ENCODE peak calls at places on chromosome 7, in seven cellular contexts. V, T, H, C, B, N and S are unnamed samples.

GRCh38 chr7:158123753-158124152 is 463.9 kb downstream of the PTPRN2 start:
- DNase-seq in V (no peak), T (no peak), H (peak; percentile 20), C (no peak), B (no peak), N (no peak), S (no peak)

GRCh38 chr7:4058158-4058557 is 623.9 kb upstream of the FOXK1 start:
- DNase-seq in V (no peak), T (no peak), H (no peak), C (no peak), B (no peak), N (no peak), S (no peak)

GRCh38 chr7:40899651-40900507 is 765.1 kb downstream of the SUGCT start:
- DNase-seq in V (no peak), T (no peak), H (no peak), C (no peak), B (no peak), N (no peak), S (no peak)

GRCh38 chr7:10972174-10972573 is 1.5 kb upstream of the PHF14 start:
- DNase-seq in V (no peak), T (no peak), H (no peak), C (no peak), B (no peak), N (no peak), S (no peak)

GRCh38 chr7:155189600-155189989 is 108.1 kb upstream of the INSIG1 start:
- DNase-seq in V (no peak), T (no peak), H (no peak), C (no peak), B (no peak), N (no peak), S (no peak)

GRCh38 chr7:4631664-4632171 is 50.4 kb upstream of the FOXK1 start:
- DNase-seq in V (peak; percentile 85), T (no peak), H (peak; percentile 95), C (no peak), B (peak; percentile 77), N (peak; percentile 82), S (no peak)

GRCh38 chr7:127598318-127598717 is 4.8 kb downstream of the FSCN3 start:
- DNase-seq in V (no peak), T (no peak), H (no peak), C (no peak), B (no peak), N (no peak), S (no peak)

GRCh38 chr7:132354527-132354926 is 221.7 kb downstream of the PLXNA4 start:
- DNase-seq in V (no peak), T (no peak), H (no peak), C (no peak), B (no peak), N (no peak), S (no peak)

GRCh38 chr7:149778327-149778637 is 4.9 kb upstream of the ZNF467 start:
- DNase-seq in V (no peak), T (no peak), H (no peak), C (no peak), B (no peak), N (no peak), S (no peak)

GRCh38 chr7:4836206-4836661 is 25.6 kb downstream of the PAPOLB start:
- DNase-seq in V (no peak), T (no peak), H (peak; percentile 59), C (no peak), B (no peak), N (no peak), S (no peak)

GRCh38 chr7:149782682-149783345 is 9.4 kb upstream of the ZNF467 start:
- DNase-seq in V (no peak), T (no peak), H (no peak), C (no peak), B (no peak), N (no peak), S (no peak)